ENCODE peak calls at places on chromosomes 5 and 9, in seven cellular contexts. A, V, P, U, Z, X and I are unnamed samples.

GRCh38 chr5:149489605-149490037 is 61.6 kb downstream of the CSNK1A1 start:
- DNase-seq in A (no peak), V (no peak), P (no peak), U (no peak), Z (no peak), X (no peak), I (no peak)

GRCh38 chr9:101035098-101035497 is 6.6 kb downstream of the PLPPR1 start:
- DNase-seq in A (no peak), V (no peak), P (no peak), U (no peak), Z (no peak), X (no peak), I (no peak)

GRCh38 chr5:67004730-67005350 is 191.8 kb downstream of the CD180 start:
- DNase-seq in A (no peak), V (peak), P (no peak), U (no peak), Z (no peak), X (no peak), I (peak)

GRCh38 chr5:107893642-107894041 is 222.9 kb upstream of the EFNA5 start:
- DNase-seq in A (no peak), V (no peak), P (no peak), U (no peak), Z (no peak), X (no peak), I (no peak)

GRCh38 chr9:112325127-112325526 is 8.3 kb downstream of the PTBP3 start:
- DNase-seq in A (no peak), V (no peak), P (no peak), U (no peak), Z (no peak), X (no peak), I (peak)

GRCh38 chr5:39569857-39570256 is 145.1 kb upstream of the DAB2 start:
- DNase-seq in A (no peak), V (no peak), P (no peak), U (no peak), Z (no peak), X (no peak), I (no peak)

GRCh38 chr5:127088226-127088625 is 14.9 kb upstream of the C5orf63 start:
- DNase-seq in A (no peak), V (no peak), P (no peak), U (no peak), Z (no peak), X (no peak), I (no peak)

GRCh38 chr9:5554254-5554653 is 43.9 kb downstream of the PDCD1LG2 start:
- DNase-seq in A (no peak), V (no peak), P (no peak), U (no peak), Z (no peak), X (no peak), I (no peak)

GRCh38 chr9:131478421-131478868 is 24.3 kb upstream of the POMT1 start:
- DNase-seq in A (no peak), V (peak), P (peak), U (no peak), Z (no peak), X (peak), I (peak)

GRCh38 chr9:92970467-92970923 is 23.2 kb downstream of the FGD3 start:
- DNase-seq in A (no peak), V (no peak), P (no peak), U (no peak), Z (no peak), X (no peak), I (peak)

GRCh38 chr9:35996358-35996970 is 38.5 kb upstream of the OR2S2 start:
- DNase-seq in A (no peak), V (peak), P (no peak), U (no peak), Z (no peak), X (no peak), I (peak)

GRCh38 chr5:139468421-139468931 is 2.3 kb upstream of the SMIM33 start:
- DNase-seq in A (no peak), V (peak), P (no peak), U (no peak), Z (no peak), X (no peak), I (peak)

GRCh38 chr5:172871982-172872381 is 37.9 kb downstream of the ERGIC1 start:
- DNase-seq in A (no peak), V (no peak), P (no peak), U (no peak), Z (no peak), X (no peak), I (no peak)

GRCh38 chr9:28801144-28801799 is 1228.0 kb upstream of the C9orf72 start:
- DNase-seq in A (no peak), V (no peak), P (no peak), U (no peak), Z (no peak), X (no peak), I (no peak)

GRCh38 chr9:115651456-115651855 is 502.1 kb upstream of the PAPPA start:
- DNase-seq in A (no peak), V (no peak), P (no peak), U (no peak), Z (no peak), X (no peak), I (no peak)

GRCh38 chr5:91162534-91163381 is 220.4 kb downstream of the ARRDC3 start:
- DNase-seq in A (no peak), V (no peak), P (no peak), U (peak), Z (no peak), X (peak), I (peak)

GRCh38 chr5:39213437-39214207 is 5.7 kb downstream of the FYB1 start:
- DNase-seq in A (no peak), V (no peak), P (no peak), U (no peak), Z (no peak), X (no peak), I (no peak)

GRCh38 chr9:136023401-136024225 is 62.4 kb upstream of the UBAC1 start:
- DNase-seq in A (no peak), V (no peak), P (no peak), U (peak), Z (no peak), X (peak), I (no peak)